ENCODE peak calls at places on chromosomes 4 and X, in ten cellular contexts. One of them, this sample, is unnamed.
A peak's percentile ranks its signal among the peaks of the same experiment; 100 is the strongest.

GRCh38 chr4:73832651-73833237 is 3.7 kb upstream of the CXCL6 start:
- DNase-seq in epithelial cell of esophagus: peak; percentile 22
- DNase-seq in MCF 10A: no peak
- DNase-seq in pancreas: no peak
- DNase-seq in psoas muscle: no peak
- DNase-seq in activated B cell treated with CpG ODN at 0.5 μM for 24 hours: no peak
- DNase-seq in Right ventricle myocardium inferior: no peak
- DNase-seq in stimulated activated CD4-positive, alpha-beta T cell treated with anti-CD3 and anti-CD28 coated beads, TNF-alpha, amount 100 ng/mL, for 48 hours: no peak
- DNase-seq in GF-D8: no peak
- DNase-seq in anterior cingulate cortex: no peak
- DNase-seq in this sample: peak; percentile 74

GRCh38 chr4:120007171-120007894 is 59.3 kb downstream of the MAD2L1 start:
- DNase-seq in epithelial cell of esophagus: peak; percentile 8
- DNase-seq in MCF 10A: peak; percentile 67
- DNase-seq in pancreas: no peak
- DNase-seq in psoas muscle: no peak
- DNase-seq in activated B cell treated with CpG ODN at 0.5 μM for 24 hours: no peak
- DNase-seq in Right ventricle myocardium inferior: no peak
- DNase-seq in stimulated activated CD4-positive, alpha-beta T cell treated with anti-CD3 and anti-CD28 coated beads, TNF-alpha, amount 100 ng/mL, for 48 hours: no peak
- DNase-seq in GF-D8: no peak
- DNase-seq in anterior cingulate cortex: no peak
- DNase-seq in this sample: peak; percentile 48

GRCh38 chr4:136651278-136651667 is 881.0 kb downstream of the PCDH18 start:
- DNase-seq in epithelial cell of esophagus: no peak
- DNase-seq in MCF 10A: no peak
- DNase-seq in pancreas: no peak
- DNase-seq in psoas muscle: no peak
- DNase-seq in activated B cell treated with CpG ODN at 0.5 μM for 24 hours: no peak
- DNase-seq in Right ventricle myocardium inferior: no peak
- DNase-seq in stimulated activated CD4-positive, alpha-beta T cell treated with anti-CD3 and anti-CD28 coated beads, TNF-alpha, amount 100 ng/mL, for 48 hours: no peak
- DNase-seq in GF-D8: no peak
- DNase-seq in anterior cingulate cortex: no peak
- DNase-seq in this sample: peak; percentile 46

GRCh38 chr4:144338148-144338547 is 197.6 kb upstream of the GYPA start:
- DNase-seq in epithelial cell of esophagus: no peak
- DNase-seq in MCF 10A: no peak
- DNase-seq in pancreas: no peak
- DNase-seq in psoas muscle: no peak
- DNase-seq in activated B cell treated with CpG ODN at 0.5 μM for 24 hours: no peak
- DNase-seq in Right ventricle myocardium inferior: no peak
- DNase-seq in stimulated activated CD4-positive, alpha-beta T cell treated with anti-CD3 and anti-CD28 coated beads, TNF-alpha, amount 100 ng/mL, for 48 hours: no peak
- DNase-seq in GF-D8: peak; percentile 86
- DNase-seq in anterior cingulate cortex: no peak
- DNase-seq in this sample: no peak

GRCh38 chr4:2931765-2932560 is 31.2 kb downstream of the NOP14 start:
- DNase-seq in epithelial cell of esophagus: no peak
- DNase-seq in MCF 10A: no peak
- DNase-seq in pancreas: peak; percentile 39
- DNase-seq in psoas muscle: peak; percentile 64
- DNase-seq in activated B cell treated with CpG ODN at 0.5 μM for 24 hours: peak; percentile 83
- DNase-seq in Right ventricle myocardium inferior: peak; percentile 94
- DNase-seq in stimulated activated CD4-positive, alpha-beta T cell treated with anti-CD3 and anti-CD28 coated beads, TNF-alpha, amount 100 ng/mL, for 48 hours: no peak
- DNase-seq in GF-D8: peak; percentile 84
- DNase-seq in anterior cingulate cortex: peak; percentile 38
- DNase-seq in this sample: no peak

GRCh38 chr4:32268949-32269348 is 1548.8 kb downstream of the PCDH7 start:
- DNase-seq in epithelial cell of esophagus: peak; percentile 29
- DNase-seq in MCF 10A: peak; percentile 7
- DNase-seq in pancreas: no peak
- DNase-seq in psoas muscle: no peak
- DNase-seq in activated B cell treated with CpG ODN at 0.5 μM for 24 hours: no peak
- DNase-seq in Right ventricle myocardium inferior: no peak
- DNase-seq in stimulated activated CD4-positive, alpha-beta T cell treated with anti-CD3 and anti-CD28 coated beads, TNF-alpha, amount 100 ng/mL, for 48 hours: no peak
- DNase-seq in GF-D8: no peak
- DNase-seq in anterior cingulate cortex: no peak
- DNase-seq in this sample: peak; percentile 10

GRCh38 chr4:69832326-69833030 is 27.5 kb downstream of the SULT1E1 start:
- DNase-seq in epithelial cell of esophagus: no peak
- DNase-seq in MCF 10A: no peak
- DNase-seq in pancreas: no peak
- DNase-seq in psoas muscle: no peak
- DNase-seq in activated B cell treated with CpG ODN at 0.5 μM for 24 hours: no peak
- DNase-seq in Right ventricle myocardium inferior: no peak
- DNase-seq in stimulated activated CD4-positive, alpha-beta T cell treated with anti-CD3 and anti-CD28 coated beads, TNF-alpha, amount 100 ng/mL, for 48 hours: no peak
- DNase-seq in GF-D8: no peak
- DNase-seq in anterior cingulate cortex: no peak
- DNase-seq in this sample: no peak

GRCh38 chrX:35919536-35920309 is at the start of gene CFAP47:
- DNase-seq in epithelial cell of esophagus: peak; percentile 18
- DNase-seq in MCF 10A: peak; percentile 36
- DNase-seq in pancreas: peak; percentile 46
- DNase-seq in psoas muscle: no peak
- DNase-seq in activated B cell treated with CpG ODN at 0.5 μM for 24 hours: no peak
- DNase-seq in Right ventricle myocardium inferior: no peak
- DNase-seq in stimulated activated CD4-positive, alpha-beta T cell treated with anti-CD3 and anti-CD28 coated beads, TNF-alpha, amount 100 ng/mL, for 48 hours: no peak
- DNase-seq in GF-D8: no peak
- DNase-seq in anterior cingulate cortex: peak; percentile 16
- DNase-seq in this sample: peak; percentile 4

GRCh38 chrX:132958086-132958703 is at the start of gene HS6ST2:
- DNase-seq in epithelial cell of esophagus: peak; percentile 19
- DNase-seq in MCF 10A: peak; percentile 39
- DNase-seq in pancreas: peak; percentile 33
- DNase-seq in psoas muscle: peak; percentile 18
- DNase-seq in activated B cell treated with CpG ODN at 0.5 μM for 24 hours: no peak
- DNase-seq in Right ventricle myocardium inferior: no peak
- DNase-seq in stimulated activated CD4-positive, alpha-beta T cell treated with anti-CD3 and anti-CD28 coated beads, TNF-alpha, amount 100 ng/mL, for 48 hours: no peak
- DNase-seq in GF-D8: no peak
- DNase-seq in anterior cingulate cortex: no peak
- DNase-seq in this sample: no peak

GRCh38 chr4:79852305-79852730 is 220.7 kb downstream of the ANTXR2 start:
- DNase-seq in epithelial cell of esophagus: no peak
- DNase-seq in MCF 10A: peak; percentile 50
- DNase-seq in pancreas: peak; percentile 11
- DNase-seq in psoas muscle: peak; percentile 28
- DNase-seq in activated B cell treated with CpG ODN at 0.5 μM for 24 hours: no peak
- DNase-seq in Right ventricle myocardium inferior: peak; percentile 53
- DNase-seq in stimulated activated CD4-positive, alpha-beta T cell treated with anti-CD3 and anti-CD28 coated beads, TNF-alpha, amount 100 ng/mL, for 48 hours: no peak
- DNase-seq in GF-D8: no peak
- DNase-seq in anterior cingulate cortex: no peak
- DNase-seq in this sample: no peak

GRCh38 chr4:140448830-140449229 is 21.4 kb upstream of the CLGN start:
- DNase-seq in epithelial cell of esophagus: peak; percentile 6
- DNase-seq in MCF 10A: peak; percentile 51
- DNase-seq in pancreas: no peak
- DNase-seq in psoas muscle: no peak
- DNase-seq in activated B cell treated with CpG ODN at 0.5 μM for 24 hours: no peak
- DNase-seq in Right ventricle myocardium inferior: no peak
- DNase-seq in stimulated activated CD4-positive, alpha-beta T cell treated with anti-CD3 and anti-CD28 coated beads, TNF-alpha, amount 100 ng/mL, for 48 hours: no peak
- DNase-seq in GF-D8: no peak
- DNase-seq in anterior cingulate cortex: no peak
- DNase-seq in this sample: peak; percentile 51

GRCh38 chr4:20418865-20419451 is 167.3 kb downstream of the SLIT2 start:
- DNase-seq in epithelial cell of esophagus: peak; percentile 72
- DNase-seq in MCF 10A: peak; percentile 80
- DNase-seq in pancreas: no peak
- DNase-seq in psoas muscle: no peak
- DNase-seq in activated B cell treated with CpG ODN at 0.5 μM for 24 hours: no peak
- DNase-seq in Right ventricle myocardium inferior: no peak
- DNase-seq in stimulated activated CD4-positive, alpha-beta T cell treated with anti-CD3 and anti-CD28 coated beads, TNF-alpha, amount 100 ng/mL, for 48 hours: no peak
- DNase-seq in GF-D8: peak; percentile 23
- DNase-seq in anterior cingulate cortex: peak; percentile 55
- DNase-seq in this sample: peak; percentile 57